ENCODE peak calls at places on chromosomes 12 and 14, in six cellular contexts. S, Y, L, T, R and A are unnamed samples.

GRCh38 chr12:130497331-130497730 is 159.6 kb downstream of the PIWIL1 start:
- DNase-seq in T (no peak), R (no peak), Y (no peak), L (no peak), S (no peak), A (no peak)

GRCh38 chr12:50581226-50582184 is 76.7 kb downstream of the DIP2B start:
- DNase-seq in Y (no peak), R (no peak), S (peak), L (no peak), T (no peak), A (no peak)

GRCh38 chr12:68185598-68185997 is 26.1 kb upstream of the IFNG start:
- DNase-seq in R (no peak), S (no peak), Y (no peak), T (no peak), L (no peak), A (no peak)

GRCh38 chr12:42705863-42706262 is 116.3 kb upstream of the PRICKLE1 start:
- DNase-seq in R (peak), Y (no peak), T (peak), L (no peak), S (no peak), A (no peak)

GRCh38 chr12:123267991-123268843 is 3.4 kb downstream of the CDK2AP1 start:
- DNase-seq in S (no peak), Y (no peak), L (peak), R (peak), T (no peak), A (no peak)

GRCh38 chr14:74959596-74960180 is 4.3 kb upstream of the PGF start:
- DNase-seq in R (no peak), L (no peak), T (no peak), Y (no peak), S (no peak), A (no peak)

GRCh38 chr12:6182279-6182898 is 17.8 kb upstream of the CD9 start:
- DNase-seq in R (no peak), L (peak), S (peak), T (peak), Y (no peak), A (no peak)

GRCh38 chr12:53328043-53328435 is 6.6 kb upstream of the AAAS start:
- DNase-seq in S (peak), L (no peak), Y (no peak), R (no peak), T (no peak), A (no peak)

GRCh38 chr14:77141592-77142288 is at the start of gene ZDHHC22:
- DNase-seq in T (no peak), Y (no peak), R (no peak), L (no peak), S (no peak), A (no peak)

GRCh38 chr12:89461190-89461589 is 63.4 kb downstream of the GALNT4 start:
- DNase-seq in L (no peak), Y (no peak), S (no peak), R (no peak), T (no peak), A (no peak)

GRCh38 chr14:77965919-77966435 is 166.1 kb downstream of the ADCK1 start:
- DNase-seq in R (no peak), L (peak), S (peak), T (no peak), Y (peak), A (no peak)

GRCh38 chr12:6950944-6951540 is at the start of gene PTPN6:
- DNase-seq in Y (no peak), L (peak), R (peak), T (peak), S (no peak), A (no peak)

GRCh38 chr12:8823565-8824300 is 1.3 kb downstream of the A2ML1 start:
- DNase-seq in R (no peak), L (no peak), Y (no peak), S (peak), T (no peak), A (no peak)

GRCh38 chr12:45216297-45216982 is 545 bp downstream of the ANO6 start:
- DNase-seq in T (peak), S (peak), L (peak), R (peak), Y (no peak), A (peak)

GRCh38 chr12:122406701-122407154 is 15.7 kb downstream of the CLIP1 start:
- DNase-seq in L (no peak), S (peak), T (no peak), Y (no peak), R (no peak), A (no peak)

GRCh38 chr14:28596336-28596735 is 170.3 kb upstream of the FOXG1 start:
- DNase-seq in Y (no peak), T (no peak), S (no peak), R (no peak), L (no peak), A (no peak)

GRCh38 chr12:81162725-81163124 is 84.8 kb downstream of the ACSS3 start:
- DNase-seq in R (no peak), S (no peak), L (peak), T (no peak), Y (no peak), A (no peak)

GRCh38 chr12:76883151-76883550 is 4.3 kb upstream of the CSRP2 start:
- DNase-seq in R (no peak), L (no peak), S (no peak), T (no peak), Y (no peak), A (no peak)

GRCh38 chr12:50224026-50224692 is 57.0 kb upstream of the CERS5 start:
- DNase-seq in S (no peak), T (no peak), R (no peak), L (no peak), Y (no peak), A (no peak)

GRCh38 chr12:98188649-98189048 is 326.7 kb upstream of the TMPO start:
- DNase-seq in T (no peak), S (no peak), R (no peak), L (no peak), Y (no peak), A (no peak)

GRCh38 chr14:71610149-71610548 is 322.1 kb upstream of the RGS6 start:
- DNase-seq in T (no peak), L (no peak), R (no peak), S (no peak), Y (no peak), A (no peak)

GRCh38 chr12:130497991-130498390 is 160.3 kb downstream of the PIWIL1 start:
- DNase-seq in Y (no peak), R (no peak), T (no peak), L (no peak), S (no peak), A (no peak)

GRCh38 chr12:25615119-25615518 is 62.0 kb upstream of the LMNTD1 start:
- DNase-seq in T (no peak), S (peak), R (no peak), L (no peak), Y (no peak), A (no peak)

GRCh38 chr12:68042212-68042699 is 53.0 kb downstream of the IFNG-AS1 start:
- DNase-seq in T (no peak), L (no peak), R (no peak), S (no peak), Y (no peak), A (no peak)

GRCh38 chr14:101442451-101442850 is 118.8 kb upstream of the DIO3 start:
- DNase-seq in S (peak), L (peak), R (no peak), T (no peak), Y (no peak), A (no peak)

GRCh38 chr14:56715938-56716337 is 94.3 kb downstream of the OTX2 start:
- DNase-seq in S (no peak), L (no peak), Y (no peak), T (no peak), R (no peak), A (no peak)

GRCh38 chr12:4034926-4035325 is 161.7 kb upstream of the PARP11 start:
- DNase-seq in S (no peak), Y (no peak), R (no peak), L (no peak), T (no peak), A (no peak)

GRCh38 chr14:29851397-29851796 is 76.2 kb downstream of the PRKD1 start:
- DNase-seq in L (no peak), Y (no peak), T (no peak), R (no peak), S (no peak), A (no peak)

DNA sequence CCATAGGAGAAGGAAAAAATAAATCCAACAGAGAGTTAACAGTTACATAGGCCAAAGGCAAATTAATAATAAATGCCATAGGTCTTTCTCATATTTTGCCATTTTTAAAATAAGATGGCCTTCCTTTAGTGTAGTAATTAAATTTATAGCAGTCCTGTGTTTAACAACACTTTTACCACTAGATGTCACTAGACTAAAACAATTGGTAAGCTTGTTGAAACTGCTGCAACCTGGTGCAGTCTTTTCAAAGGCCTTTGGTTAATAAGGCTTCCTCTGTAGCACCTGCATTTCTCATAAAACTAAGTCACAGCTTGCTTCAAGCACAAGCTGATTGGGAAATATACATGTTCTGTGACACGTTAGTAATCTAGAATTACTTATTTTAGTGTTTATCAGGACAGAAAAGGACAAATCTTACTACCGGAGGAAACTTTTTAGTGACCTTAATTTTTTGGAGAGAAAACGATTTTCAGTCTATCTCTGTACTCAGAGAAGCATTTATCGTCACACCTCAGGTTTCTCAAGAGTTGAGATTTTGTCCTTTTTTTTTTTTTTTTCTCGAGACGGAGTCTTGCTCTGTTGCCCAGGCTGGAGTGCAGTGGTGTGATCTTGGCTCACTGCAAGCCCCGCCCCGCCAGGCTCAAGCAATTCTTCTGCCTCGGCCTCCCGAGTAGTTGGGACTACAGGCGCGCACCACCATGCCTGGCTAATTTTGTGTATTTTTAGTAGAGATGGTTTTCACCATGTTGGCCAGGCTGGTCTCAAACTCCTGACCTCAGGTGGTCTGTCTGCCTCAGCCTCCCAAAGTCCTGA is 20.0 kb downstream of the BORCS5 start:
- DNase-seq in S (peak), L (no peak), T (no peak), Y (no peak), R (no peak), A (no peak)
- TF ChIP-seq CTCF in S (peak), L (peak), T (peak), Y (no peak), R (peak), A (peak)

GRCh38 chr14:92944976-92945375 is 22.0 kb downstream of the CHGA start:
- DNase-seq in T (no peak), R (no peak), L (peak), Y (no peak), S (no peak), A (no peak)
- TF ChIP-seq POLR2AphosphoS5 in T (no peak), R (no peak), L (no peak), Y (no peak), S (no peak), A (no peak)

GRCh38 chr14:35121887-35122695 is at the start of the genes PPP2R3C and PRORP:
- DNase-seq in R (peak), Y (peak), S (peak), L (peak), T (peak), A (peak)
- TF ChIP-seq EP300 in R (no peak), Y (no peak), S (no peak), L (peak), T (no peak), A (peak)

DNA sequence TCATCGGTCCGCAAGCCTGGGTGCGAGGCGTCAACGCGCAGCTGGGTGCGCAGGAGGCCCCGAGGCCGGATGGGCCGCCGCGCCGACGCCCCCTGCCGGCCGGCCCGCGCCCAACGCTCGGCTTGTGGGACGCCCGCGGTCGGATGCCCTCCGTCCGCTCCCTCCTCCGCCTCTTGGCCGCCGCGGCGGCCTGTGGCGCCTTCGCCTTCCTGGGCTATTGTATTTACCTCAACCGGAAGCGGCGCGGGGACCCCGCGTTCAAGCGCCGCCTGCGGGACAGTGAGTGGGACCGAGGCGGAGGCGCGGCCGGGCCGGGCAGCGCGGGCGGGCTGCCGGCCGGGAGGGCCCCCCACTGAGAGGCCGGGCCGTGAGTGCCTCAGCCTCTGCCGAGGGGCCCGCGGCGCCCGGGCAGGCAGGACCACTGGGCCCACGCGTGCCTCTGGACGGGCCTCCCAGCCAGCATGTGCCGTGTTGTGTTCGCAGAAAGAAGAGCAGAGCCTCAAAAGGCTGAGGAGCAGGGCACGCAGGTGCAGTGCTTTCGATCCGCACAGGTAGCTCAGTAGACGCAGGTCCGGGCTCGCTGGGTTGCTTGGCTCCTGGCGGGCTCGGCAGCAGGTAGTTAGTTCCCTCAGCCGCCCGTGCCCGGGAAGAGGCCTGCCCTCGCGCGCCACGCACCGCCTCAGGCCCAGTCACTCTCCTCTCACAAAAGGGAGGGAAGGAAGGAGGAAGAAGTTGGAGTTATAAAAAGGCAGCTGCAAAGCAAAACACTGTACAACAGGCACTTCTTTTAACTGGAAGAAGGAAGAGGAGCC is at the start of gene TOMM20L:
- DNase-seq in R (peak), L (peak), T (peak), Y (peak), S (peak), A (peak)
- TF ChIP-seq CTCF in R (peak), L (peak), T (peak), Y (peak), S (peak), A (peak)